ENCODE peak calls at places on chromosomes 2 and 18, in five cellular contexts. One of them, this sample, is unnamed.

GRCh38 chr2:226850024-226850423 is 14.2 kb downstream of the RHBDD1 start:
- DNase-seq in AG04449: no peak
- DNase-seq in lower lobe of right lung: no peak
- DNase-seq in endothelial cell of umbilical vein: no peak
- DNase-seq in AG09309: no peak
- DNase-seq in this sample: no peak

GRCh38 chr2:216033403-216033802 is 20.1 kb upstream of the MREG start:
- DNase-seq in AG09309: no peak
- DNase-seq in lower lobe of right lung: no peak
- DNase-seq in AG04449: no peak
- DNase-seq in endothelial cell of umbilical vein: no peak
- DNase-seq in this sample: no peak

GRCh38 chr2:240991378-240992263 is 6.8 kb upstream of the SNED1 start:
- DNase-seq in AG04449: peak; percentile 23
- DNase-seq in endothelial cell of umbilical vein: peak; percentile 98
- DNase-seq in lower lobe of right lung: peak; percentile 90
- DNase-seq in AG09309: peak; percentile 69
- DNase-seq in this sample: peak; percentile 92

GRCh38 chr18:23398401-23398800 is 54.7 kb upstream of the RIOK3 start:
- DNase-seq in endothelial cell of umbilical vein: no peak
- DNase-seq in AG04449: no peak
- DNase-seq in lower lobe of right lung: no peak
- DNase-seq in AG09309: no peak
- DNase-seq in this sample: no peak

GRCh38 chr18:62999392-62999791 is 284.1 kb downstream of the PHLPP1 start:
- DNase-seq in AG04449: no peak
- DNase-seq in lower lobe of right lung: no peak
- DNase-seq in AG09309: peak; percentile 33
- DNase-seq in endothelial cell of umbilical vein: peak; percentile 90
- DNase-seq in this sample: no peak

GRCh38 chr18:13425357-13426095 is 207.0 kb downstream of the LDLRAD4 start:
- DNase-seq in AG04449: no peak
- DNase-seq in lower lobe of right lung: no peak
- DNase-seq in endothelial cell of umbilical vein: no peak
- DNase-seq in AG09309: no peak
- DNase-seq in this sample: no peak

GRCh38 chr2:190684941-190685340 is 36.1 kb downstream of the NAB1 start:
- DNase-seq in AG04449: no peak
- DNase-seq in endothelial cell of umbilical vein: no peak
- DNase-seq in lower lobe of right lung: no peak
- DNase-seq in AG09309: no peak
- DNase-seq in this sample: no peak

GRCh38 chr2:178928077-178928476 is 120.9 kb upstream of the TTN start:
- DNase-seq in AG09309: no peak
- DNase-seq in lower lobe of right lung: no peak
- DNase-seq in endothelial cell of umbilical vein: no peak
- DNase-seq in AG04449: no peak
- DNase-seq in this sample: no peak

GRCh38 chr2:168495524-168495923 is 39.5 kb downstream of the CERS6 start:
- DNase-seq in AG04449: no peak
- DNase-seq in endothelial cell of umbilical vein: no peak
- DNase-seq in lower lobe of right lung: no peak
- DNase-seq in AG09309: no peak
- DNase-seq in this sample: no peak

GRCh38 chr2:110106642-110107041 is 9.0 kb downstream of the MALL start:
- DNase-seq in AG09309: peak; percentile 95
- DNase-seq in AG04449: peak; percentile 40
- DNase-seq in endothelial cell of umbilical vein: peak; percentile 68
- DNase-seq in lower lobe of right lung: peak; percentile 53
- DNase-seq in this sample: no peak

GRCh38 chr2:96878171-96878570 is 8.3 kb upstream of the SEMA4C start:
- DNase-seq in AG09309: no peak
- DNase-seq in AG04449: no peak
- DNase-seq in endothelial cell of umbilical vein: no peak
- DNase-seq in lower lobe of right lung: no peak
- DNase-seq in this sample: no peak

GRCh38 chr18:75691483-75691882 is 264.0 kb upstream of the SMIM21 start:
- DNase-seq in endothelial cell of umbilical vein: no peak
- DNase-seq in lower lobe of right lung: no peak
- DNase-seq in AG04449: no peak
- DNase-seq in AG09309: no peak
- DNase-seq in this sample: no peak

DNA sequence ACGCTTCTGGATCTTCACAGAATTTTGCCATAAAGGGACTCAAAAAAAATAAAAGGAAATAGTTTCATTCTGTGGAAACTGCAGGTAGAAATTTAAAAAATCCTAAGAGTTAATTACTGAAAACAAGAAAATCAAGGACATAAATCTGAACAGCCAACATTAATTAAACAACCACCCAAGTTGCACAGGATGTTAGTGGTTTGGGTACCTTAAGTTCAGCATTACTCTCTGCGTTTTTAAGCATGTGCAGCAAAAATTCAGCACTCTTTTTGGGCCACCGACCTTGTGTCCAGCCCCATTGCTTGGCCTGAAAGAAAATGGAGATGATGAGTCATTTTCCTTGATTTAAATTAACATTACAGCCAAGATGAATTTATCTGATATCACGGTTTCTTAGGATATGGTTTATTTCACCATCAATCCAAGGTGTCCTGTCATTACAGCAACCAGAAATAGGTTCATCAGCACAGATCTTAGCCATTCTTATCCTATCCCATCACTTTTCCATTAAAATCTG is 3.3 kb upstream of the C18orf32 start:
- DNase-seq in lower lobe of right lung: no peak
- DNase-seq in AG04449: no peak
- DNase-seq in endothelial cell of umbilical vein: no peak
- DNase-seq in AG09309: no peak
- DNase-seq in this sample: no peak
- H3K4me3 ChIP-seq in lower lobe of right lung: no peak overlapping the region
- H3K4me3 ChIP-seq in AG04449: peak overlapping the region; percentile 13
- H3K4me3 ChIP-seq in endothelial cell of umbilical vein: peak overlapping the region; percentile 24
- H3K4me3 ChIP-seq in AG09309: no peak overlapping the region
- H3K4me3 ChIP-seq in this sample: peak overlapping the region; percentile 98

DNA sequence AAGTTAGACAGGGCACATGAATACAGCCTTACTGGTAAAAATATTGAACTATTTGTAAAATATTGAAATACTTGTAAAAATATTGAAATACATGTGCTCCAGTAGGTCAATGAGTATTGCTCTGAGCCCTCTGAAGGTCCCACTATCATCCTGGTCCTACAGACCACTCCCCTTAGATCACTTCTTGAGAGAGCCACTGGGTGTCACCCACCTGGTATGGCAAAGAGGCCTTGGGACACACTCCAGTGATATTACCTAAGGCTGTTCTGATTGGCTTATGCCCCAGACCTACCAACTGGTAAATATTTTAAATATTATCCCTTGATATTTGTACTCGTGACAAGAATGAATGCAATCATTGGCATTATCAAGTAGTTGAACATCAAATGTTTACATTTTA is 5.0 kb downstream of the THSD7B start:
- DNase-seq in AG04449: no peak
- DNase-seq in lower lobe of right lung: no peak
- DNase-seq in AG09309: no peak
- DNase-seq in endothelial cell of umbilical vein: no peak
- DNase-seq in this sample: no peak
- TF ChIP-seq CTCF in AG04449: no peak
- TF ChIP-seq CTCF in lower lobe of right lung: no peak
- TF ChIP-seq CTCF in AG09309: no peak
- TF ChIP-seq CTCF in endothelial cell of umbilical vein: no peak
- TF ChIP-seq CTCF in this sample: no peak

DNA sequence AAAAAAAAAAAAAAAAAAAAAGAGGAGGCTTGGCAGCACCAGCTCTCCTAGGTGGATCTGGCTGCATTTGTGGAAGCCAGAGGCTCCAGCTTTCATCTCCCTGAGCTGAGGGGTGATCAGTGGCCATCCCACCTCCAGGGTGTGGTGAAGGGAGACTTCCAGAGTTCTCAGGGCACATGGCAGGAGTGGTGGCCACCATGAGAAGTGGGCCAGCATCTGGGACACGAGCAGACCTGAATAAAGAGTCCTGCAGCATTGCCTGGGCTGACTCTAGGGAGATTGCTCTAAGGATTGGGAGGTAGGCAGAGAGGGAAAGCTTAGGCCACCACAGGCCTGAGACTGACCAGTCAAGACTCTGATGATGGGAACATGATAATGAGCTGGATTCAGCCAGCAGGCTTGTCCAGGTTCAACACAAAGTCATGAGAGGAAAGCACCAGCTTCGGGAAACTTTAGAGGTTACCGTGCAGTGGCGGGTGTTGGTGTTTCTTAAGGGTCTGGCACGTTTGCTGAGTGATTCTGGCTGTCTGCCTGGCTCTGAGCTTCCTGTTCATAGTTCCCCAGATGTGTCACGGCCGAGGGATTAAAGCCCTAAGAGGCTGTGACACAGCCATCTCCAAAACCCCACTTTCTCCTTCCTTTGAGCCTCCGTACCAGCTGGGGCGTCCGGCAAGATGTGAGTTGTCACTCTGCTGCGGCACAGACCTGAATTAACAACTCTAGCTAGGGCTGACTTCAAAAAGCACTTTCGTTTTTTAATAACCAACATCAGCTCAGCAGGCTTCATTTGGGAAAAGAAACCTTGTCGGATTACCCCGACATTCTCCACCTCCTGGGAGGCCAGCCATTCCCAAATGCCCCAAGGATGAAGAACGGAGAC is 38.3 kb upstream of the IL1R1 start:
- DNase-seq in lower lobe of right lung: peak; percentile 72
- DNase-seq in AG09309: peak; percentile 82
- DNase-seq in endothelial cell of umbilical vein: peak; percentile 79
- DNase-seq in AG04449: peak; percentile 70
- DNase-seq in this sample: peak; percentile 94
- H3K4me3 ChIP-seq in lower lobe of right lung: peak overlapping the region; percentile 45
- H3K4me3 ChIP-seq in AG09309: peak overlapping the region; percentile 44
- H3K4me3 ChIP-seq in endothelial cell of umbilical vein: peak overlapping the region; percentile 32
- H3K4me3 ChIP-seq in AG04449: peak overlapping the region; percentile 54
- H3K4me3 ChIP-seq in this sample: peak overlapping the region; percentile 46

GRCh38 chr2:13050764-13051163 is 334.0 kb downstream of the TRIB2 start:
- DNase-seq in lower lobe of right lung: no peak
- DNase-seq in endothelial cell of umbilical vein: no peak
- DNase-seq in AG04449: no peak
- DNase-seq in AG09309: peak; percentile 5
- DNase-seq in this sample: no peak

GRCh38 chr2:13052547-13052946 is 335.8 kb downstream of the TRIB2 start:
- DNase-seq in endothelial cell of umbilical vein: no peak
- DNase-seq in AG09309: no peak
- DNase-seq in AG04449: no peak
- DNase-seq in lower lobe of right lung: no peak
- DNase-seq in this sample: no peak

GRCh38 chr2:13057671-13058070 is 340.9 kb downstream of the TRIB2 start:
- DNase-seq in AG04449: no peak
- DNase-seq in AG09309: no peak
- DNase-seq in lower lobe of right lung: no peak
- DNase-seq in endothelial cell of umbilical vein: no peak
- DNase-seq in this sample: no peak

GRCh38 chr2:13056259-13056843 is 339.6 kb downstream of the TRIB2 start:
- DNase-seq in endothelial cell of umbilical vein: peak; percentile 28
- DNase-seq in lower lobe of right lung: no peak
- DNase-seq in AG09309: no peak
- DNase-seq in AG04449: no peak
- DNase-seq in this sample: no peak
- TF ChIP-seq CTCF in endothelial cell of umbilical vein: peak; percentile 42
- TF ChIP-seq CTCF in lower lobe of right lung: peak; percentile 53
- TF ChIP-seq CTCF in AG09309: peak; percentile 52
- TF ChIP-seq CTCF in AG04449: peak; percentile 18
- TF ChIP-seq CTCF in this sample: peak; percentile 55

GRCh38 chr2:38740851-38741541 is 10.2 kb downstream of the SRSF7 start:
- DNase-seq in lower lobe of right lung: no peak
- DNase-seq in AG09309: no peak
- DNase-seq in endothelial cell of umbilical vein: peak; percentile 62
- DNase-seq in AG04449: no peak
- DNase-seq in this sample: peak; percentile 15

GRCh38 chr2:38744399-38744780 is 6.8 kb downstream of the SRSF7 start:
- DNase-seq in AG04449: no peak
- DNase-seq in AG09309: no peak
- DNase-seq in lower lobe of right lung: no peak
- DNase-seq in endothelial cell of umbilical vein: no peak
- DNase-seq in this sample: no peak

GRCh38 chr2:38741542-38741852 is 9.7 kb downstream of the SRSF7 start:
- DNase-seq in AG04449: no peak
- DNase-seq in lower lobe of right lung: no peak
- DNase-seq in AG09309: no peak
- DNase-seq in endothelial cell of umbilical vein: no peak
- DNase-seq in this sample: no peak

GRCh38 chr2:38742797-38743559 is 8.2 kb downstream of the SRSF7 start:
- DNase-seq in lower lobe of right lung: no peak
- DNase-seq in AG09309: no peak
- DNase-seq in AG04449: no peak
- DNase-seq in endothelial cell of umbilical vein: no peak
- DNase-seq in this sample: no peak

DNA sequence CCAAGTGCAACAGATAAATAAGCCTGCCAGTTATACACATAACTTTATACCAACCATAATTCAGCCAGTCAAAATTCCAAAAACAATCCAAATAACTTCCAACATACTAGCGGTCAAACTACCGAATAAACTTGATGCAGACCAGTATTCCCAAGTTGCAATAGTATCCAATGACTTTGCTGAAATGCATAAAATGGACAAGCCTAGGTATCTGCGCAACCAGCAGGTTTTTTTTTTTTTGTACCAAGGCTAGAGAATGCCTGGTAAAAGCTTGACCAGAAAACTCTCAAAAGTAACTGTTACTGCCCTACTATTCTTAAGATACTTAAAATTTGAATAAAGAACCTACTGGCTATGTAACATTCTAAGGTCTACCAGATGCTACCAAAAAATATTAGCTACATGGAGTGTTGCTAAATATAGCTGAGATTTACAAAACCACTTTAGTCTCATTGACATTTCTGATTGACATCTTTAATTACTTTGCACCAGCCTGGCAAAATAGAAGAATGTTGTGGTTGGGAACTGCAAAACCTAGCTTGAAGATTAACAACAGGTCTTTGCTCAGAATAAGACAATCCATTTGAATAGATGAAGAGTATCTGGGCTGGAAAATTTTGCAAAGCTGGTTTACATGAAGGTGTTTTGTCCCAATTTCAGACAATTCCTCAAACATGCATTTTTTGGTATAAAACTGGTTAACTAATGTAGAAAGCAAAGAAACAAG is 7.3 kb downstream of the SRSF7 start:
- DNase-seq in lower lobe of right lung: no peak
- DNase-seq in AG04449: no peak
- DNase-seq in endothelial cell of umbilical vein: no peak
- DNase-seq in AG09309: no peak
- DNase-seq in this sample: no peak
- H3K4me3 ChIP-seq in lower lobe of right lung: no peak overlapping the region
- H3K4me3 ChIP-seq in AG04449: no peak overlapping the region
- H3K4me3 ChIP-seq in endothelial cell of umbilical vein: no peak overlapping the region
- H3K4me3 ChIP-seq in AG09309: no peak overlapping the region
- H3K4me3 ChIP-seq in this sample: no peak overlapping the region